ENCODE peak calls at places on chromosomes 7 and 10, in six cellular contexts. I is stomach, X is psoas muscle, B is thoracic aorta, A is esophagus squamous epithelium, P is fibroblast of villous mesenchyme. G is an unnamed sample.

GRCh38 chr10:103637855-103638561 is 144.5 kb downstream of the NEURL1 start:
- DNase-seq in P (peak), I (peak), X (peak), A (no peak), B (peak), G (peak)

GRCh38 chr10:69443354-69443753 is 7.9 kb upstream of the TSPAN15 start:
- DNase-seq in X (no peak), B (no peak), I (no peak), P (no peak), A (no peak), G (no peak)

GRCh38 chr7:20954711-20955641 is 168.3 kb upstream of the SP8 start:
- DNase-seq in A (no peak), B (no peak), P (no peak), I (no peak), X (no peak), G (no peak)

GRCh38 chr7:79282882-79283602 is 170.4 kb downstream of the MAGI2 start:
- DNase-seq in B (no peak), X (no peak), I (no peak), A (no peak), P (peak), G (no peak)

GRCh38 chr7:17580141-17580540 is 281.7 kb downstream of the AHR start:
- DNase-seq in I (no peak), X (no peak), A (no peak), P (no peak), B (no peak), G (no peak)

GRCh38 chr10:17643339-17643754 is 604 bp upstream of the STAM start:
- DNase-seq in P (peak), I (peak), A (no peak), X (peak), B (peak), G (peak)

GRCh38 chr7:30465342-30466170 is 13.0 kb downstream of the NOD1 start:
- DNase-seq in A (no peak), P (peak), B (no peak), X (no peak), I (no peak), G (no peak)

GRCh38 chr10:70286616-70287015 is 2.8 kb upstream of the NPFFR1 start:
- DNase-seq in P (no peak), X (no peak), I (peak), A (no peak), B (no peak), G (no peak)

GRCh38 chr10:47414752-47415519 is 30.8 kb upstream of the ZNF488 start:
- DNase-seq in X (no peak), P (no peak), A (no peak), B (no peak), I (no peak), G (peak)

GRCh38 chr10:29712108-29712507 is 77.3 kb upstream of the SVIL start:
- DNase-seq in B (no peak), I (no peak), X (no peak), P (peak), A (no peak), G (no peak)

GRCh38 chr7:127708788-127709187 is 56.8 kb downstream of the SND1 start:
- DNase-seq in I (peak), P (peak), A (peak), X (peak), B (peak), G (peak)

GRCh38 chr7:117946201-117946633 is 73.0 kb upstream of the CTTNBP2 start:
- DNase-seq in I (no peak), X (no peak), P (no peak), B (no peak), A (no peak), G (no peak)

GRCh38 chr7:39353615-39354376 is 212.4 kb upstream of the YAE1 start:
- DNase-seq in A (no peak), B (no peak), I (peak), X (no peak), P (peak), G (no peak)

GRCh38 chr10:48286356-48286755 is 11.9 kb upstream of the FRMPD2 start:
- DNase-seq in P (no peak), B (no peak), I (no peak), A (no peak), X (no peak), G (no peak)

GRCh38 chr10:47016564-47016963 is 105.3 kb downstream of the PTPN20 start:
- DNase-seq in P (no peak), I (no peak), B (no peak), X (no peak), A (no peak), G (peak)

GRCh38 chr10:35822316-35822715 is 180.2 kb upstream of the FZD8 start:
- DNase-seq in I (peak), B (peak), X (peak), A (no peak), P (peak), G (peak)

GRCh38 chr7:112365551-112365950 is 84.7 kb upstream of the IFRD1 start:
- DNase-seq in A (no peak), P (no peak), X (no peak), I (no peak), B (no peak), G (no peak)

GRCh38 chr10:7408003-7408493 is 2.8 kb downstream of the SFMBT2 start:
- DNase-seq in A (no peak), B (no peak), P (peak), X (peak), I (no peak), G (no peak)

GRCh38 chr10:2701802-2702201 is 365.5 kb upstream of the PFKP start:
- DNase-seq in X (no peak), I (no peak), P (no peak), A (no peak), B (no peak), G (no peak)

GRCh38 chr10:48763403-48763802 is 78.7 kb downstream of the WDFY4 start:
- DNase-seq in B (no peak), I (no peak), A (no peak), X (no peak), P (no peak), G (no peak)

GRCh38 chr10:114703377-114704125 is 45.5 kb upstream of the ABLIM1 start:
- DNase-seq in B (no peak), P (peak), I (no peak), X (no peak), A (no peak), G (no peak)

GRCh38 chr10:98921381-98921780 is 314.3 kb downstream of the HPSE2 start:
- DNase-seq in B (no peak), X (no peak), P (peak), I (no peak), A (no peak), G (no peak)

GRCh38 chr10:71390921-71391690 is 5.6 kb upstream of the CDH23 start:
- DNase-seq in P (no peak), X (no peak), B (no peak), A (no peak), I (no peak), G (peak)

GRCh38 chr10:73401636-73402035 is 12.2 kb downstream of the ANXA7 start:
- DNase-seq in I (no peak), P (no peak), B (no peak), A (no peak), X (no peak), G (no peak)
- H3K4me3 ChIP-seq in I (no peak), P (no peak), B (no peak), A (no peak), X (no peak), G (no peak)

GRCh38 chr10:13161267-13162012 is at the start of gene MCM10:
- DNase-seq in I (peak), B (peak), P (peak), A (peak), X (peak), G (peak)
- TF ChIP-seq CTCF in I (peak), B (peak), P (peak), A (peak), X (peak), G (peak)

GRCh38 chr7:450741-451140 is 68.9 kb downstream of the PDGFA start:
- DNase-seq in B (no peak), A (no peak), P (no peak), I (no peak), X (no peak), G (no peak)

GRCh38 chr7:451255-452229 is 68.1 kb downstream of the PDGFA start:
- DNase-seq in X (no peak), B (no peak), I (no peak), A (no peak), P (no peak), G (no peak)

GRCh38 chr7:453597-454306 is 65.9 kb downstream of the PDGFA start:
- DNase-seq in A (no peak), I (no peak), P (no peak), X (peak), B (no peak), G (no peak)

GRCh38 chr7:452791-453455 is 66.7 kb downstream of the PDGFA start:
- DNase-seq in B (no peak), A (no peak), P (no peak), I (no peak), X (no peak), G (no peak)

GRCh38 chr7:452230-452751 is 67.4 kb downstream of the PDGFA start:
- DNase-seq in B (no peak), I (no peak), P (peak), A (no peak), X (no peak), G (no peak)
- H3K4me3 ChIP-seq in B (peak), I (no peak), P (no peak), A (no peak), X (no peak), G (no peak)

GRCh38 chr10:77661100-77661499 is 23.5 kb upstream of the KCNMA1 start:
- DNase-seq in A (no peak), I (no peak), B (no peak), P (no peak), X (no peak), G (no peak)
- TF ChIP-seq CTCF in A (no peak), I (no peak), B (no peak), P (no peak), X (no peak), G (no peak)

DNA sequence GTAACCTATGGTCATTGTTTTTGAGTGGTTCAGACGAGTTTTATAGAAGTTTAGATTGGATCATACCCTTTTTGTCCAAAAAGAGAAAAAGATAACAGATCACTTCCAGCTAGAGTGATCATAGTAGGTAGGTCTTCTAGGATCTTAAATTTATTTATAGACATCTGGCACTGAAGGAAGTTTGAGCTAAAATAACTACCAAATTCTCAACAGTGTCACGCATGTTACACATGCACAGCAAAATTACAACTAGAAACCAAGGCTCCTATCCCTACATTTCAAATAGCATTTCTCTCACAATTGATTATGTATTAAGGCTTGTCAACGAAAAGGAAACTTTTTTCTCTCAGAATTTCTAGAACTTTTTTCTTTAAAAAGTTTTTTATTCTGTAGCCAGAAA is 2.3 kb downstream of the CALU start:
- DNase-seq in A (no peak), X (no peak), I (no peak), B (no peak), P (no peak), G (no peak)
- H3K4me3 ChIP-seq in A (no peak), X (peak), I (peak), B (peak), P (peak), G (no peak)

GRCh38 chr10:124912052-124912435 is 29.9 kb upstream of the ZRANB1 start:
- DNase-seq in X (no peak), B (no peak), P (no peak), I (no peak), A (no peak), G (no peak)
- TF ChIP-seq CTCF in X (no peak), B (no peak), P (no peak), I (no peak), A (no peak), G (no peak)

GRCh38 chr10:21978191-21978862 is 25.2 kb downstream of the DNAJC1 start:
- DNase-seq in B (no peak), A (no peak), I (no peak), X (no peak), P (peak), G (no peak)

GRCh38 chr10:21972584-21972983 is 30.9 kb downstream of the DNAJC1 start:
- DNase-seq in B (no peak), P (no peak), X (no peak), I (no peak), A (no peak), G (no peak)

GRCh38 chr10:21976280-21976679 is 27.2 kb downstream of the DNAJC1 start:
- DNase-seq in X (no peak), B (no peak), A (no peak), I (no peak), P (no peak), G (no peak)

GRCh38 chr10:21975378-21975990 is 28.0 kb downstream of the DNAJC1 start:
- DNase-seq in A (no peak), X (no peak), P (no peak), I (no peak), B (no peak), G (no peak)

GRCh38 chr10:21976739-21977138 is 26.8 kb downstream of the DNAJC1 start:
- DNase-seq in I (no peak), X (no peak), P (no peak), A (no peak), B (no peak), G (no peak)
- H3K4me3 ChIP-seq in I (no peak), X (no peak), P (no peak), A (no peak), B (no peak), G (no peak)

G was measured in right atrium auricular region.